ENCODE peak calls at places on chromosomes 7 and 10, in eight cellular contexts. W, R, E, G, I, V, K and J are unnamed samples.

GRCh38 chr7:43565786-43566185 is 17.1 kb upstream of the STK17A start:
- DNase-seq in V (no peak), I (no peak), G (no peak), R (no peak), E (peak), K (no peak), W (no peak), J (no peak)

GRCh38 chr7:150403376-150404171 is 24.4 kb downstream of the ZNF775 start:
- DNase-seq in I (no peak), E (no peak), G (no peak), V (peak), W (no peak), K (no peak), R (no peak), J (no peak)

GRCh38 chr7:109873296-109873695 is 1217.6 kb upstream of the LRRN3 start:
- DNase-seq in E (no peak), V (no peak), K (peak), W (no peak), G (no peak), I (no peak), R (no peak), J (no peak)

GRCh38 chr10:73837072-73837471 is 25.7 kb upstream of the NDST2 start:
- DNase-seq in V (no peak), R (no peak), I (no peak), E (peak), G (no peak), K (no peak), W (no peak), J (no peak)

GRCh38 chr10:3907514-3907913 is 122.5 kb upstream of the KLF6 start:
- DNase-seq in E (peak), G (no peak), W (no peak), V (no peak), K (no peak), I (no peak), R (no peak), J (no peak)

GRCh38 chr10:23994459-23995046 is 214.4 kb upstream of the KIAA1217 start:
- DNase-seq in G (peak), I (no peak), E (peak), R (no peak), W (no peak), V (no peak), K (no peak), J (no peak)

GRCh38 chr7:27611043-27611442 is 51.6 kb downstream of the HIBADH start:
- DNase-seq in I (no peak), W (no peak), K (no peak), E (no peak), G (no peak), R (no peak), V (no peak), J (no peak)

GRCh38 chr7:22586806-22587180 is 86.8 kb upstream of the STEAP1B start:
- DNase-seq in K (no peak), V (no peak), G (no peak), E (peak), R (no peak), W (no peak), I (no peak), J (no peak)

GRCh38 chr10:24790073-24790472 is 66.4 kb upstream of the ARHGAP21 start:
- DNase-seq in G (no peak), E (no peak), V (no peak), K (no peak), I (no peak), R (no peak), W (no peak), J (no peak)

GRCh38 chr7:111255576-111255975 is 164.6 kb downstream of the LRRN3 start:
- DNase-seq in I (no peak), G (no peak), K (no peak), E (no peak), V (no peak), R (no peak), W (no peak), J (no peak)